ENCODE peak calls at places on chromosomes 13 and 19, in eight cellular contexts. K is fibroblast of the conjunctiva; M is NCI-H2081; F is T-helper 17 cell; S is IMR-90; R is AG09319; Q is activated T-helper 9 cell treated with anti-CD3 and anti-CD28 coated beads, Interleukin-2, amount 50 U/mL, for 16 hours; N is stimulated activated CD4-positive, alpha-beta T cell treated with anti-CD3 and anti-CD28 coated beads, Interleukin-15, amount 100 ng/mL, for 24 hours. J is an unnamed sample.

GRCh38 chr19:42480335-42481095 is 37.8 kb upstream of the CXCL17 start:
- DNase-seq in K (no peak), M (no peak), F (no peak), S (peak; percentile 47), R (no peak), Q (no peak), N (peak; percentile 7), J (no peak)

GRCh38 chr13:101360525-101360924 is 55.8 kb downstream of the NALCN start:
- DNase-seq in K (no peak), M (no peak), F (no peak), S (no peak), R (no peak), Q (no peak), N (no peak), J (no peak)

GRCh38 chr19:45765365-45766292 is 3.4 kb downstream of the SIX5 start:
- DNase-seq in K (no peak), M (no peak), F (no peak), S (no peak), R (no peak), Q (no peak), N (no peak), J (no peak)

GRCh38 chr19:374183-374885 is 29.7 kb upstream of the MIER2 start:
- DNase-seq in K (no peak), M (peak; percentile 43), F (no peak), S (no peak), R (no peak), Q (no peak), N (no peak), J (peak; percentile 7)

GRCh38 chr19:42546831-42547500 is 18.7 kb upstream of the CEACAM1 start:
- DNase-seq in K (no peak), M (no peak), F (no peak), S (no peak), R (no peak), Q (no peak), N (no peak), J (no peak)

GRCh38 chr13:38350114-38350617 is 515 bp downstream of the UFM1 start:
- DNase-seq in K (peak; percentile 18), M (peak; percentile 56), F (peak; percentile 16), S (peak; percentile 50), R (peak; percentile 19), Q (peak; percentile 40), N (peak; percentile 72), J (peak; percentile 32)

GRCh38 chr13:64158910-64159309 is 2743.3 kb upstream of the PCDH20 start:
- DNase-seq in K (peak; percentile 76), M (no peak), F (no peak), S (peak; percentile 41), R (no peak), Q (no peak), N (no peak), J (no peak)

GRCh38 chr13:111429064-111429558 is 108.7 kb downstream of the TEX29 start:
- DNase-seq in K (peak; percentile 5), M (peak; percentile 53), F (no peak), S (peak; percentile 18), R (no peak), Q (no peak), N (peak; percentile 64), J (peak; percentile 37)

GRCh38 chr13:113851826-113852535 is 11.9 kb downstream of the GAS6 start:
- DNase-seq in K (no peak), M (no peak), F (no peak), S (no peak), R (no peak), Q (no peak), N (no peak), J (no peak)

GRCh38 chr19:51602189-51602854 is 27.9 kb downstream of the SIGLEC5 start:
- DNase-seq in K (no peak), M (no peak), F (no peak), S (no peak), R (no peak), Q (no peak), N (no peak), J (no peak)

GRCh38 chr19:49417090-49417489 is 6.2 kb downstream of the PTH2 start:
- DNase-seq in K (no peak), M (no peak), F (no peak), S (no peak), R (no peak), Q (no peak), N (no peak), J (no peak)

GRCh38 chr13:93226623-93227279 is at the start of gene GPC6:
- DNase-seq in K (peak; percentile 85), M (peak; percentile 93), F (no peak), S (peak; percentile 95), R (peak; percentile 77), Q (no peak), N (no peak), J (peak; percentile 25)

GRCh38 chr19:43306097-43306496 is 36.8 kb upstream of the PSG9 start:
- DNase-seq in K (no peak), M (no peak), F (no peak), S (no peak), R (no peak), Q (no peak), N (no peak), J (no peak)

GRCh38 chr19:43527860-43528622 is 1.0 kb upstream of the ETHE1 start:
- DNase-seq in K (no peak), M (peak; percentile 9), F (no peak), S (no peak), R (no peak), Q (no peak), N (peak; percentile 9), J (no peak)

GRCh38 chr19:44748426-44749254 is at the start of gene BCL3:
- DNase-seq in K (no peak), M (no peak), F (peak; percentile 85), S (no peak), R (peak; percentile 58), Q (peak; percentile 67), N (peak; percentile 79), J (no peak)

GRCh38 chr19:13639342-13639929 is 124.9 kb upstream of the MRI1 start:
- DNase-seq in K (no peak), M (no peak), F (no peak), S (no peak), R (no peak), Q (no peak), N (no peak), J (no peak)

GRCh38 chr13:35139591-35139990 is 197.5 kb downstream of the NBEA start:
- DNase-seq in K (no peak), M (no peak), F (no peak), S (peak; percentile 31), R (no peak), Q (no peak), N (no peak), J (no peak)

GRCh38 chr19:3336680-3337523 is 29.5 kb upstream of the NFIC start:
- DNase-seq in K (peak; percentile 89), M (peak; percentile 76), F (no peak), S (peak; percentile 48), R (no peak), Q (no peak), N (no peak), J (no peak)

GRCh38 chr13:104246955-104247354 is 1180.7 kb upstream of the SLC10A2 start:
- DNase-seq in K (no peak), M (no peak), F (no peak), S (no peak), R (no peak), Q (no peak), N (no peak), J (no peak)

GRCh38 chr13:40974460-40975407 is 44.4 kb downstream of the ELF1 start:
- DNase-seq in K (peak; percentile 23), M (no peak), F (no peak), S (peak; percentile 66), R (no peak), Q (no peak), N (peak; percentile 37), J (no peak)

GRCh38 chr19:49217382-49217781 is 59.8 kb downstream of the TRPM4 start:
- DNase-seq in K (no peak), M (no peak), F (no peak), S (peak; percentile 72), R (no peak), Q (no peak), N (no peak), J (no peak)

GRCh38 chr13:101149735-101150380 is 266.4 kb downstream of the NALCN start:
- DNase-seq in K (peak; percentile 33), M (peak; percentile 21), F (no peak), S (peak; percentile 66), R (peak; percentile 11), Q (no peak), N (no peak), J (no peak)

GRCh38 chr13:108963846-108964600 is 334.6 kb downstream of the MYO16 start:
- DNase-seq in K (no peak), M (no peak), F (no peak), S (peak; percentile 76), R (no peak), Q (no peak), N (no peak), J (no peak)

GRCh38 chr13:52984881-52985363 is 43.7 kb upstream of the OLFM4 start:
- DNase-seq in K (no peak), M (no peak), F (no peak), S (no peak), R (no peak), Q (no peak), N (no peak), J (no peak)

J was measured in progenitor cell of endocrine pancreas.